ENCODE peak calls at places on chromosomes 12 and 14, in seven cellular contexts. G, X, C, U, P, J and T are unnamed samples.

GRCh38 chr12:110091136-110091711 is 32.9 kb upstream of the IFT81 start:
- DNase-seq in P (peak; percentile 90), X (no peak), G (no peak), C (no peak), U (no peak), J (no peak), T (no peak)

GRCh38 chr12:122374707-122375106 is 47.8 kb downstream of the CLIP1 start:
- DNase-seq in J (no peak), G (no peak), P (no peak), X (no peak), U (no peak), C (no peak), T (no peak)

GRCh38 chr12:128929046-128929445 is 75.8 kb downstream of the GLT1D1 start:
- DNase-seq in P (no peak), J (no peak), U (no peak), G (no peak), C (no peak), X (no peak), T (no peak)

GRCh38 chr12:115163710-115164109 is 479.7 kb upstream of the TBX3 start:
- DNase-seq in J (no peak), C (no peak), U (no peak), G (no peak), X (no peak), P (no peak), T (no peak)

GRCh38 chr14:105010106-105010505 is 10.8 kb downstream of the CDCA4 start:
- DNase-seq in X (no peak), P (no peak), J (no peak), G (no peak), U (no peak), C (no peak), T (no peak)

GRCh38 chr12:82184844-82185243 is 173.3 kb downstream of the CCDC59 start:
- DNase-seq in J (no peak), U (no peak), P (no peak), C (no peak), G (no peak), X (no peak), T (no peak)

GRCh38 chr12:116990971-116991966 is 80.5 kb downstream of the FBXW8 start:
- DNase-seq in U (no peak), G (no peak), J (no peak), X (no peak), C (no peak), P (no peak), T (peak; percentile 83)

GRCh38 chr14:52080171-52080800 is 11.4 kb upstream of the NID2 start:
- DNase-seq in G (no peak), C (no peak), J (no peak), X (no peak), P (no peak), U (no peak), T (peak; percentile 77)

GRCh38 chr12:96195845-96196451 is 1.8 kb downstream of the ELK3 start:
- DNase-seq in U (no peak), X (peak; percentile 45), C (no peak), P (no peak), G (no peak), J (no peak), T (peak; percentile 74)

GRCh38 chr14:101253948-101254347 is 307.3 kb upstream of the DIO3 start:
- DNase-seq in J (no peak), U (no peak), X (no peak), G (no peak), C (no peak), P (no peak), T (no peak)

GRCh38 chr14:92430686-92431085 is 82.9 kb upstream of the RIN3 start:
- DNase-seq in X (no peak), P (no peak), J (no peak), U (no peak), C (no peak), G (no peak), T (no peak)

GRCh38 chr12:111758120-111758561 is 8.6 kb upstream of the ALDH2 start:
- DNase-seq in X (no peak), J (no peak), U (no peak), G (no peak), P (no peak), C (no peak), T (no peak)

GRCh38 chr12:59383426-59383822 is 212.4 kb upstream of the SLC16A7 start:
- DNase-seq in U (no peak), J (no peak), P (no peak), C (no peak), X (no peak), G (no peak), T (peak; percentile 64)

GRCh38 chr12:64665506-64665905 is 55.2 kb downstream of the RASSF3 start:
- DNase-seq in C (no peak), U (no peak), X (no peak), P (no peak), G (no peak), J (peak; percentile 62), T (no peak)

GRCh38 chr14:102120888-102121287 is 18.8 kb upstream of the WDR20 start:
- DNase-seq in C (no peak), J (no peak), U (no peak), P (no peak), G (no peak), X (no peak), T (no peak)

GRCh38 chr14:63787995-63788946 is 60.4 kb upstream of the SGPP1 start:
- DNase-seq in J (no peak), C (no peak), U (no peak), P (no peak), G (no peak), X (no peak), T (no peak)

GRCh38 chr14:69582207-69582606 is 7.5 kb upstream of the CCDC177 start:
- DNase-seq in C (no peak), X (no peak), P (no peak), G (no peak), U (no peak), J (no peak), T (peak; percentile 65)

GRCh38 chr12:14317362-14318146 is 47.9 kb upstream of the ATF7IP start:
- DNase-seq in G (no peak), C (no peak), J (no peak), X (no peak), U (no peak), P (no peak), T (no peak)

GRCh38 chr14:99426265-99426664 is 54.4 kb downstream of the SETD3 start:
- DNase-seq in X (no peak), C (no peak), P (no peak), U (no peak), J (no peak), G (no peak), T (no peak)

DNA sequence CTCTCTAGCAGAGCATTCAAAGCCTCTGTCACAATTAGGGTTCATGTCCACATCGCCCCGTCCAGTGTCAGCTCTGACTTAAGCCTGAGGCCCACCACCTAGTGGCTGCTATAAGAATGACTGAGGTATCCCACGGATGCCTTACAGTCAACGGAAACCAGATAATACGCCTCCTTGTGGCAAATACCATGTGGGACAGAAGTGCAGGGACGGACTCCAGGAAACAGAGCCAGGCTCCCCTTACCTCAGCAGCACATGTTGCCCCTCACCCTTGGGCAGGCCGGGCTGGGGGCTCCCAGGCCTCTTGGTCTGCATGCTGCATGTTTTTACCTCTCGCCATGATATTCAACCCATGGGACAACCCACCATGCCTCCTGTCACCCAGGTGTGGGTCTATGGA is 86.3 kb downstream of the VWF start:
- DNase-seq in J (no peak), P (peak; percentile 83), U (peak; percentile 57), C (peak; percentile 91), X (peak; percentile 77), G (peak; percentile 74), T (peak; percentile 76)
- TF ChIP-seq CEBPB in J (no peak), P (no peak), U (no peak), C (no peak), X (no peak), G (no peak), T (no peak)

GRCh38 chr12:104466694-104467345 is 10.1 kb downstream of the CHST11 start:
- DNase-seq in U (no peak), G (no peak), P (no peak), X (no peak), C (no peak), J (no peak), T (no peak)

GRCh38 chr12:104467346-104467837 is 10.6 kb downstream of the CHST11 start:
- DNase-seq in X (no peak), G (peak; percentile 64), C (no peak), P (no peak), J (no peak), U (no peak), T (no peak)

GRCh38 chr12:104470521-104470920 is 13.8 kb downstream of the CHST11 start:
- DNase-seq in G (no peak), J (no peak), U (no peak), P (no peak), C (no peak), X (no peak), T (no peak)

GRCh38 chr12:104469523-104469922 is 12.8 kb downstream of the CHST11 start:
- DNase-seq in G (no peak), X (no peak), P (no peak), C (no peak), U (no peak), J (no peak), T (no peak)

DNA sequence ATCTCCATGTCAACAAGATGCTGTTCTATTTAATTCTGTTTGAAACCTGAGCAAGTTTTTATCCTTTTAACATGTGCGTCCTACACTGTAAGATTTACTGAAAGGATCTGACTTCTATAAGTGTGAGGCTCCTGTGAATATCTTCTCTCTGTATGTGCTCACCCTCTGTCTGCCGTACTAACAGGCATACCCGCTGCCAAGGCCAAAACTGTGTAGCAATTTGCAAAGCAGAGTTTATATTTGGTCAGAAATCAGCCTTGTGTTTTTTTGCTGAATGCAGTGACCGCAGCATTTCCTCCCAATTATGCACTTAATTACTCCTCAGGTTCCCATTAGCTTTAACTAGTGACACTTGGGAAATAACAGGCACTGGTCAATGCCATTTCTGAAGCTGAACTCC is 12.3 kb downstream of the CHST11 start:
- DNase-seq in U (no peak), G (no peak), P (no peak), C (no peak), J (no peak), X (no peak), T (no peak)
- TF ChIP-seq CEBPB in U (no peak), G (no peak), P (no peak), C (no peak), J (no peak), X (no peak), T (no peak)

DNA sequence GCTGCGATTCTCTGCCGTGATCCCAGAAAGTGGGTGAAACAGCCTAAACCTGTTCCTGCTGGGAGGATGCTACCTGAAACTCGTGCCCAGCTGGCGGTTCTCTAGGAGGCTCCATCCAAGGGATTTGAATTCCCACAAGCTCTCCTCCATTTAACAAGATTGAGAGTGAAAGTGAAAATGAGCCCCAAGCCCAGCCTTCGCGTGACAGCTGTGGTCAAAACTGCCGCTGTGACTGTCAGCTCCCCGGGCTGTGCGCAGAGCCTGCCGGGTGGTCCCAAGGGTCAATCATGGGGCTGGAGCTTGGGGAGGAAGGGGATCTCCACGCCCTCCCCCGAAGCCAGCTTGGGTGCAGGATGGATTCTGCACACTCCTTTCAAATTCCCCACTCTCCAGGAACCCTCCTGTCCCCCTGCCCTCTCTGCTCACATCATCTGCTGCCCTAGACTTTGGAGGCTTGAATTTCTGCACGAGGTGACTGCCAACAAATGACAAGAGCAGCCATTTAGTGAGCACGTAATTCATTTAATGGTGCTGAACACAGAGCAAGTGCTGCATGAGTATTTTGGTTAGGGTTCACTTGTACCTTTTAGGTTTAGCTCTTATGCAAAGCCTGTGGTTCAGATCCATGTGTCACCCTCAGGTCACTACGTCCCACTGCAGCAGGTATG is 5.3 kb downstream of the ASB2 start:
- DNase-seq in G (no peak), U (no peak), X (no peak), C (no peak), P (no peak), J (no peak), T (peak; percentile 18)
- TF ChIP-seq CEBPB in G (no peak), U (no peak), X (no peak), C (no peak), P (no peak), J (no peak), T (no peak)

GRCh38 chr14:65413739-65414045 is 1.2 kb downstream of the FUT8 start:
- DNase-seq in G (no peak), C (no peak), P (no peak), J (no peak), U (no peak), X (no peak), T (no peak)
- TF ChIP-seq CEBPB in G (no peak), C (no peak), P (no peak), J (no peak), U (no peak), X (no peak), T (no peak)